ENCODE peak calls at places on chromosomes 6 and 20, in ten cellular contexts. T is A549, Y is DMS 273 treated with DMSO at 0.1 percent for 48 hours, I is memory B cell, U is HT-29, J is stomach, X is HFFc6, A is pulmonary artery endothelial cell, Z is dorsolateral prefrontal cortex, D is HT1080. H is an unnamed sample.

GRCh38 chr6:137910424-137910834 is 43.4 kb downstream of the TNFAIP3 start:
- DNase-seq in T (no peak), Y (no peak), I (no peak), U (no peak), J (no peak), X (no peak), A (no peak), Z (no peak), D (peak; percentile 15), H (no peak)

GRCh38 chr6:52672422-52673025 is 1.6 kb downstream of the TMEM14A start:
- DNase-seq in T (no peak), Y (no peak), I (no peak), U (peak; percentile 61), J (no peak), X (peak; percentile 27), A (no peak), Z (no peak), D (peak; percentile 76), H (no peak)

GRCh38 chr6:170271771-170272314 is 19.0 kb downstream of the DLL1 start:
- DNase-seq in T (no peak), Y (no peak), I (peak; percentile 50), U (no peak), J (no peak), X (no peak), A (no peak), Z (no peak), D (no peak), H (peak; percentile 88)

GRCh38 chr6:4466260-4466659 is 309.9 kb upstream of the CDYL start:
- DNase-seq in T (no peak), Y (no peak), I (no peak), U (no peak), J (peak; percentile 58), X (no peak), A (peak; percentile 53), Z (no peak), D (peak; percentile 52), H (no peak)

GRCh38 chr6:133957780-133958242 is 4.8 kb downstream of the TBPL1 start:
- DNase-seq in T (no peak), Y (peak; percentile 51), I (no peak), U (no peak), J (no peak), X (no peak), A (no peak), Z (no peak), D (no peak), H (no peak)

GRCh38 chr6:1004885-1005635 is 306.8 kb upstream of the FOXQ1 start:
- DNase-seq in T (no peak), Y (no peak), I (no peak), U (peak; percentile 33), J (no peak), X (no peak), A (no peak), Z (no peak), D (peak; percentile 88), H (no peak)

GRCh38 chr6:63527658-63528514 is 44.4 kb upstream of the LOC128125822 start:
- DNase-seq in T (peak; percentile 97), Y (no peak), I (no peak), U (peak; percentile 59), J (peak; percentile 93), X (peak; percentile 85), A (peak; percentile 10), Z (no peak), D (peak; percentile 97), H (no peak)

GRCh38 chr20:2358006-2358405 is 22.7 kb upstream of the TGM6 start:
- DNase-seq in T (no peak), Y (no peak), I (no peak), U (no peak), J (no peak), X (no peak), A (no peak), Z (no peak), D (no peak), H (no peak)

GRCh38 chr6:161536141-161536735 is 262.4 kb upstream of the AGPAT4 start:
- DNase-seq in T (no peak), Y (no peak), I (no peak), U (no peak), J (no peak), X (no peak), A (no peak), Z (no peak), D (peak; percentile 56), H (no peak)

GRCh38 chr6:169997187-169997929 is 245.9 kb downstream of the ERMARD start:
- DNase-seq in T (no peak), Y (no peak), I (no peak), U (no peak), J (no peak), X (no peak), A (no peak), Z (no peak), D (no peak), H (no peak)

GRCh38 chr6:129498950-129499870 is 210.8 kb downstream of the ARHGAP18 start:
- DNase-seq in T (peak; percentile 52), Y (peak; percentile 16), I (peak; percentile 52), U (peak; percentile 94), J (no peak), X (peak; percentile 62), A (no peak), Z (no peak), D (peak; percentile 65), H (no peak)

GRCh38 chr20:4369119-4369797 is 352.5 kb upstream of the PRND start:
- DNase-seq in T (no peak), Y (no peak), I (no peak), U (peak; percentile 22), J (no peak), X (no peak), A (no peak), Z (no peak), D (no peak), H (no peak)

GRCh38 chr20:23361108-23361650 is 803 bp upstream of the GZF1 start:
- DNase-seq in T (peak; percentile 49), Y (no peak), I (no peak), U (peak; percentile 47), J (no peak), X (no peak), A (no peak), Z (no peak), D (no peak), H (no peak)

GRCh38 chr6:81636930-81637568 is 115.4 kb downstream of the TENT5A start:
- DNase-seq in T (no peak), Y (no peak), I (no peak), U (no peak), J (no peak), X (no peak), A (no peak), Z (no peak), D (no peak), H (no peak)

GRCh38 chr6:19838442-19839236 is 1.5 kb downstream of the ID4 start:
- DNase-seq in T (peak; percentile 27), Y (no peak), I (no peak), U (no peak), J (peak; percentile 74), X (no peak), A (no peak), Z (no peak), D (no peak), H (no peak)

GRCh38 chr6:31972709-31973350 is 892 bp upstream of the DXO start:
- DNase-seq in T (no peak), Y (no peak), I (no peak), U (no peak), J (no peak), X (peak; percentile 57), A (no peak), Z (no peak), D (no peak), H (no peak)

GRCh38 chr6:119446623-119447008 is 97.1 kb upstream of the MAN1A1 start:
- DNase-seq in T (no peak), Y (no peak), I (no peak), U (peak; percentile 52), J (peak; percentile 77), X (peak; percentile 10), A (no peak), Z (no peak), D (no peak), H (no peak)

GRCh38 chr6:144294016-144294415 is 8.9 kb downstream of the UTRN start:
- DNase-seq in T (no peak), Y (no peak), I (no peak), U (no peak), J (no peak), X (peak; percentile 83), A (peak; percentile 40), Z (no peak), D (peak; percentile 83), H (no peak)

GRCh38 chr6:1763411-1763810 is 153.7 kb downstream of the FOXC1 start:
- DNase-seq in T (no peak), Y (no peak), I (no peak), U (no peak), J (no peak), X (no peak), A (no peak), Z (no peak), D (no peak), H (no peak)

GRCh38 chr6:87276624-87277023 is 45.8 kb upstream of the SMIM8 start:
- DNase-seq in T (no peak), Y (no peak), I (no peak), U (no peak), J (no peak), X (no peak), A (no peak), Z (no peak), D (no peak), H (no peak)

GRCh38 chr6:71288228-71289038 is at the start of gene OGFRL1:
- DNase-seq in T (peak; percentile 57), Y (peak; percentile 66), I (peak; percentile 73), U (peak; percentile 15), J (peak; percentile 79), X (peak; percentile 60), A (peak; percentile 27), Z (no peak), D (peak; percentile 90), H (peak; percentile 58)

GRCh38 chr6:88982720-88983119 is 19.3 kb upstream of the RNGTT start:
- DNase-seq in T (peak; percentile 53), Y (peak; percentile 30), I (peak; percentile 43), U (peak; percentile 70), J (peak; percentile 56), X (peak; percentile 74), A (peak; percentile 7), Z (no peak), D (peak; percentile 58), H (no peak)

GRCh38 chr20:4637081-4637797 is 84.5 kb upstream of the PRND start:
- DNase-seq in T (no peak), Y (no peak), I (no peak), U (peak; percentile 18), J (no peak), X (peak; percentile 81), A (no peak), Z (no peak), D (peak; percentile 21), H (no peak)

GRCh38 chr6:27135087-27135657 is 112.3 kb upstream of the PRSS16 start:
- DNase-seq in T (no peak), Y (no peak), I (no peak), U (no peak), J (no peak), X (no peak), A (no peak), Z (no peak), D (no peak), H (no peak)

GRCh38 chr6:88780714-88781389 is 182.6 kb downstream of the RNGTT start:
- DNase-seq in T (peak; percentile 61), Y (peak; percentile 51), I (peak; percentile 69), U (peak; percentile 79), J (no peak), X (peak; percentile 61), A (peak; percentile 13), Z (no peak), D (peak; percentile 58), H (peak; percentile 33)

GRCh38 chr6:2197177-2197671 is 48.2 kb downstream of the GMDS start:
- DNase-seq in T (no peak), Y (no peak), I (no peak), U (no peak), J (no peak), X (no peak), A (no peak), Z (no peak), D (peak; percentile 68), H (no peak)

GRCh38 chr6:121504227-121504626 is 68.8 kb downstream of the GJA1 start:
- DNase-seq in T (peak; percentile 94), Y (no peak), I (no peak), U (no peak), J (no peak), X (peak; percentile 75), A (peak; percentile 52), Z (no peak), D (peak; percentile 65), H (no peak)

GRCh38 chr6:132614554-132614953 is 9.5 kb downstream of the TAAR2 start:
- DNase-seq in T (no peak), Y (no peak), I (peak; percentile 3), U (peak; percentile 56), J (no peak), X (no peak), A (no peak), Z (no peak), D (peak; percentile 64), H (no peak)

H was measured in CD8-positive, alpha-beta T cell.